ENCODE peak calls at places on chromosome 19, in five cellular contexts. Z, Y, U, C and S are unnamed samples.
A peak's percentile ranks its signal among the peaks of the same experiment; 100 is the strongest.

GRCh38 chr19:14059093-14059480 is 2.8 kb downstream of the PALM3 start:
- DNase-seq in U (no peak), Y (no peak), C (peak; percentile 43), Z (no peak), S (no peak)

GRCh38 chr19:6613711-6614110 is 22.8 kb upstream of the CD70 start:
- DNase-seq in Z (no peak), U (peak; percentile 69), C (no peak), Y (no peak), S (no peak)

GRCh38 chr19:13986348-13986904 is 19.7 kb downstream of the RFX1 start:
- DNase-seq in C (peak; percentile 99), Y (peak; percentile 74), Z (peak; percentile 55), U (no peak), S (peak; percentile 89)

GRCh38 chr19:32265991-32266390 is 79.4 kb upstream of the ZNF507 start:
- DNase-seq in Y (no peak), C (no peak), Z (no peak), U (no peak), S (no peak)

GRCh38 chr19:34232566-34233481 is 21.5 kb upstream of the GARRE1 start:
- DNase-seq in Y (no peak), Z (peak; percentile 88), C (no peak), U (peak; percentile 86), S (peak; percentile 67)

GRCh38 chr19:33432408-33433170 is 59.1 kb downstream of the CEBPG start:
- DNase-seq in C (no peak), Y (no peak), U (no peak), Z (no peak), S (no peak)

GRCh38 chr19:23799321-23799720 is 40.6 kb upstream of the ZNF681 start:
- DNase-seq in C (peak; percentile 3), Y (no peak), U (no peak), Z (no peak), S (no peak)

GRCh38 chr19:10612515-10613119 is 12.7 kb upstream of the SLC44A2 start:
- DNase-seq in U (no peak), C (no peak), Z (peak; percentile 19), Y (peak; percentile 94), S (peak; percentile 97)

GRCh38 chr19:34306824-34307223 is 52.5 kb downstream of the GARRE1 start:
- DNase-seq in U (no peak), C (no peak), Y (no peak), Z (no peak), S (no peak)

GRCh38 chr19:1580957-1581356 is 11.7 kb downstream of the MBD3 start:
- DNase-seq in Y (no peak), U (no peak), C (no peak), Z (no peak), S (no peak)

GRCh38 chr19:32653626-32653968 is 21.4 kb downstream of the ANKRD27 start:
- DNase-seq in Y (no peak), U (no peak), C (no peak), Z (no peak), S (no peak)

GRCh38 chr19:35048911-35049411 is 7.4 kb downstream of the HPN start:
- DNase-seq in U (no peak), Y (peak; percentile 96), Z (no peak), C (no peak), S (no peak)

GRCh38 chr19:1047696-1048147 is 7.8 kb downstream of the ABCA7 start:
- DNase-seq in U (no peak), C (no peak), Z (no peak), Y (no peak), S (no peak)

GRCh38 chr19:45468159-45468651 is 409 bp downstream of the FOSB start:
- DNase-seq in U (no peak), Y (no peak), C (peak; percentile 30), Z (no peak), S (no peak)

GRCh38 chr19:56108447-56109195 is 12.5 kb downstream of the ZNF787 start:
- DNase-seq in Y (no peak), U (no peak), Z (peak; percentile 63), C (no peak), S (no peak)

GRCh38 chr19:7673995-7674667 is 2.8 kb upstream of the MCEMP1 start:
- DNase-seq in Z (peak; percentile 78), C (no peak), U (peak; percentile 87), Y (peak; percentile 42), S (peak; percentile 73)

GRCh38 chr19:49599378-49600298 is 8.7 kb downstream of the PRR12 start:
- DNase-seq in C (no peak), Z (no peak), U (no peak), Y (no peak), S (no peak)

GRCh38 chr19:49559928-49560327 is 20.4 kb downstream of the NOSIP start:
- DNase-seq in Y (peak; percentile 30), Z (no peak), U (no peak), C (no peak), S (no peak)

GRCh38 chr19:8526345-8527062 is 12.5 kb upstream of the ZNF414 start:
- DNase-seq in Z (peak; percentile 90), U (peak; percentile 95), C (no peak), Y (peak; percentile 70), S (peak; percentile 87)

GRCh38 chr19:16824658-16825311 is 4.4 kb upstream of the SIN3B start:
- DNase-seq in Z (no peak), C (no peak), U (peak; percentile 19), Y (no peak), S (no peak)

GRCh38 chr19:33468361-33469170 is 53.0 kb downstream of the PEPD start:
- DNase-seq in Z (peak; percentile 17), C (no peak), Y (no peak), U (no peak), S (no peak)

GRCh38 chr19:12994701-12995595 is at the start of gene NFIX:
- DNase-seq in C (peak; percentile 25), U (peak; percentile 69), Y (peak; percentile 70), Z (peak; percentile 59), S (peak; percentile 66)

GRCh38 chr19:36963262-36963661 is 47.1 kb downstream of the ZNF568 start:
- DNase-seq in C (no peak), Z (peak; percentile 45), U (no peak), Y (no peak), S (no peak)

GRCh38 chr19:52028780-52029123 is 573 bp upstream of the ZNF614 start:
- DNase-seq in Z (no peak), U (peak; percentile 7), Y (no peak), C (no peak), S (no peak)
- H3K4me3 ChIP-seq in Z (peak overlapping the region; percentile 58), U (peak overlapping the region; percentile 83), Y (peak overlapping the region; percentile 77), C (peak overlapping the region; percentile 99), S (peak overlapping the region; percentile 87)

GRCh38 chr19:54515156-54515555 is 12.5 kb downstream of the LAIR2 start:
- DNase-seq in C (no peak), U (no peak), Z (no peak), Y (no peak), S (no peak)
- H3K27me3 ChIP-seq in C (no peaks in the 10 kb centered on the region), U (peaks cover 30% of the 10 kb centered on the region), Z (no peaks in the 10 kb centered on the region), Y (no peaks in the 10 kb centered on the region), S (no peaks in the 10 kb centered on the region)

GRCh38 chr19:39083599-39083982 is 577 bp upstream of the ACP7 start:
- DNase-seq in U (no peak), Z (peak; percentile 5), Y (no peak), C (no peak), S (no peak)

GRCh38 chr19:39085392-39085791 is 1.2 kb downstream of the ACP7 start:
- DNase-seq in Y (no peak), Z (no peak), U (no peak), C (no peak), S (no peak)

GRCh38 chr19:39086401-39086800 is 2.2 kb downstream of the ACP7 start:
- DNase-seq in U (no peak), Y (no peak), C (no peak), Z (no peak), S (no peak)

GRCh38 chr19:39083983-39084731 is at the start of gene ACP7:
- DNase-seq in C (peak; percentile 6), U (peak; percentile 32), Y (no peak), Z (no peak), S (no peak)

GRCh38 chr19:39084732-39085080 is 538 bp downstream of the ACP7 start:
- DNase-seq in Y (no peak), U (peak; percentile 14), Z (no peak), C (no peak), S (no peak)
- H3K4me3 ChIP-seq in Y (no peak overlapping the region), U (peak overlapping the region; percentile 93), Z (no peak overlapping the region), C (no peak overlapping the region), S (no peak overlapping the region)

GRCh38 chr19:5395996-5396939 is 55.7 kb upstream of the PTPRS start:
- DNase-seq in C (no peak), Z (no peak), Y (no peak), U (no peak), S (no peak)

GRCh38 chr19:5396963-5397362 is 56.4 kb upstream of the PTPRS start:
- DNase-seq in Z (no peak), C (no peak), Y (no peak), U (no peak), S (no peak)

GRCh38 chr19:5395541-5395940 is 54.9 kb upstream of the PTPRS start:
- DNase-seq in Y (no peak), C (no peak), U (peak; percentile 14), Z (no peak), S (no peak)

GRCh38 chr19:5397804-5398692 is 57.2 kb upstream of the ZNRF4 start:
- DNase-seq in U (peak; percentile 37), C (no peak), Y (no peak), Z (no peak), S (no peak)

DNA sequence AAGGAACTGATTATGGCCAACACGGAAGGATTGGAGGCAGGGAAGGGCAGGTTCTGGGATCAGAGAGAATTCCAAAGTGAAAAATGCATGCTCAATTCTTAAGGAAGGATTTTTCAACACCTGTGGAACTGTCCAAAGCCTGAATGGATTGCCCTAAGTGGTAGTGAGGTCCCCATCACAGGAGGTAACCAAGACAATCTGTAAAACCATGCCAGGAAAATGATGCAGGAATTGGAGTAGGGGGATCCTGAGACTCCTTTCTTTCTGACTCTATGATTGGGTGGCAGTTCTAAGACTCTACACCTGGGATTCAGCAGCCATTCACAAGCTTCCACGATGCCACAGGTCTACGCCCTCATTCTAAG is 56.5 kb upstream of the ZNRF4 start:
- DNase-seq in Y (no peak), Z (no peak), C (no peak), U (no peak), S (no peak)
- H3K27me3 ChIP-seq in Y (peaks cover 33% of the 10 kb centered on the region), Z (peaks cover 19% of the 10 kb centered on the region), C (peaks cover 9% of the 10 kb centered on the region), U (peaks cover 62% of the 10 kb centered on the region), S (no peaks in the 10 kb centered on the region)

DNA sequence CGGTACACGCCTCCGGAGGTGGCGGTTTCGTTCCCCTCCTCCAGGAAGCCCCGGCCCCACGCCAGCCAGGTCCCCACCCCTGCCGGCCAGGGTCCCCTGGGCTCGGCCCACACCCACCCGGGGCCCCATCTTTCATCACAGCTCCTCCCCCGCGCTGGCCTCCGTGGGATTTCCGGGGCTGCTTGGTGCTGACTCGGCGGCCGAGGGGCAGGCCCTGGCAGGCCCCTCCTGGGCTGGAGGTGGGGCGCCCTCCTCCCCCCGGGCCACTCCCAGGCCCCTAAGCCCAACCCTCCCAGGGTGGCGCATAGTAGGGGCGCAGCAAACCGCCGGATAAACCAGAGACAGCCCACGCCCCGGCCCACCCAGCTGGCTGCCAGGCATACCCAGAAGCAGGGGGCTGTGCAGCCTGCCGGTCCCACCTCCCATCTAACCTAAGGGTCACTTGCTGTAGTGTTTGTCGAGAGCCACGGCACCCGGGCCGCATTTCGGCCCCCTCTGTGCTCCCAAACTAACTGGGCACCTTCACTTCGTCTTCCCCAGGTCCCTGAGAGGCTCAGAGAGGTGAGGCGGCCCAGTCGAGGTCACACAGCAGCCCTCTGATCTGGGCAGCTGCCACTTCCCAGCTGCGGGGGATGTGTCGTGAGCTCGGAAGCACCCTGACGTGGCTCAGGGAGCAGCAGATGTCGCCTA is 6.6 kb downstream of the ZBTB7A start:
- DNase-seq in Z (no peak), Y (peak; percentile 66), U (no peak), C (peak; percentile 77), S (peak; percentile 82)
- H3K4me3 ChIP-seq in Z (no peak overlapping the region), Y (peak overlapping the region; percentile 50), U (no peak overlapping the region), C (peak overlapping the region; percentile 37), S (peak overlapping the region; percentile 98)

GRCh38 chr19:53906211-53907192 is 2.6 kb upstream of the CACNG7 start:
- DNase-seq in U (peak; percentile 39), Y (no peak), C (peak; percentile 62), Z (no peak), S (no peak)
- H3K27me3 ChIP-seq in U (peaks cover 49% of the 10 kb centered on the region), Y (peaks cover 50% of the 10 kb centered on the region), C (peaks cover 32% of the 10 kb centered on the region), Z (peaks cover 18% of the 10 kb centered on the region), S (peaks cover 8% of the 10 kb centered on the region)